ENCODE peak calls at places on chromosomes 12 and 14, in ten cellular contexts. X is Panc1; C is ascending aorta; B is stomach; Y is effector memory CD4-positive, alpha-beta T cell; W is Karpas-422; O is left lung; R is neural progenitor cell; J is RWPE2; D is H1. V is an unnamed sample.

GRCh38 chr14:105167303-105168092 is 1.1 kb downstream of the JAG2 start:
- DNase-seq in X (no peak), C (no peak), B (peak; percentile 33), Y (no peak), W (no peak), O (no peak), R (peak; percentile 66), J (no peak), D (no peak), V (no peak)

GRCh38 chr14:61140872-61141271 is 140.3 kb downstream of the TMEM30B start:
- DNase-seq in X (no peak), C (no peak), B (no peak), Y (no peak), W (no peak), O (no peak), R (no peak), J (no peak), D (no peak), V (no peak)

GRCh38 chr14:105952222-105952621 is 425.8 kb downstream of the TMEM121 start:
- DNase-seq in X (no peak), C (no peak), B (no peak), Y (no peak), W (no peak), O (no peak), R (no peak), J (no peak), D (no peak), V (no peak)

GRCh38 chr12:62891805-62892549 is 43.0 kb downstream of the PPM1H start:
- DNase-seq in X (no peak), C (no peak), B (no peak), Y (no peak), W (no peak), O (no peak), R (no peak), J (no peak), D (no peak), V (no peak)

GRCh38 chr14:24921903-24922302 is 128.0 kb downstream of the STXBP6 start:
- DNase-seq in X (no peak), C (no peak), B (no peak), Y (no peak), W (no peak), O (no peak), R (no peak), J (no peak), D (no peak), V (no peak)

GRCh38 chr12:56081393-56082347 is 1.7 kb downstream of the ERBB3 start:
- DNase-seq in X (no peak), C (no peak), B (peak; percentile 82), Y (no peak), W (peak; percentile 33), O (no peak), R (peak; percentile 18), J (no peak), D (no peak), V (no peak)

GRCh38 chr12:119841433-119842210 is 35.5 kb downstream of the CIT start:
- DNase-seq in X (no peak), C (no peak), B (no peak), Y (no peak), W (no peak), O (no peak), R (no peak), J (no peak), D (no peak), V (no peak)

GRCh38 chr14:103721334-103722120 is 5.9 kb downstream of the ZFYVE21 start:
- DNase-seq in X (no peak), C (peak; percentile 84), B (no peak), Y (no peak), W (no peak), O (no peak), R (no peak), J (no peak), D (no peak), V (no peak)

GRCh38 chr14:70784886-70785285 is 24.4 kb downstream of the MAP3K9 start:
- DNase-seq in X (no peak), C (no peak), B (no peak), Y (no peak), W (no peak), O (no peak), R (no peak), J (no peak), D (no peak), V (no peak)

GRCh38 chr12:41142376-41142775 is 45.7 kb upstream of the PDZRN4 start:
- DNase-seq in X (no peak), C (no peak), B (no peak), Y (no peak), W (no peak), O (no peak), R (no peak), J (no peak), D (no peak), V (no peak)

GRCh38 chr14:29805415-29806123 is 122.1 kb downstream of the PRKD1 start:
- DNase-seq in X (peak; percentile 30), C (peak; percentile 76), B (peak; percentile 73), Y (no peak), W (peak; percentile 36), O (peak; percentile 55), R (no peak), J (peak; percentile 38), D (no peak), V (no peak)

GRCh38 chr14:64841121-64841611 is 38.5 kb downstream of the SPTB start:
- DNase-seq in X (no peak), C (no peak), B (no peak), Y (no peak), W (no peak), O (no peak), R (peak; percentile 59), J (no peak), D (peak; percentile 21), V (no peak)

GRCh38 chr14:77302926-77303325 is 17.8 kb downstream of the POMT2 start:
- DNase-seq in X (no peak), C (no peak), B (no peak), Y (no peak), W (no peak), O (no peak), R (no peak), J (no peak), D (no peak), V (no peak)

GRCh38 chr14:22614240-22614799 is 16.2 kb downstream of the ABHD4 start:
- DNase-seq in X (no peak), C (peak; percentile 80), B (no peak), Y (no peak), W (no peak), O (no peak), R (peak; percentile 8), J (peak; percentile 88), D (no peak), V (no peak)

GRCh38 chr12:109459247-109459646 is 17.9 kb downstream of the KCTD10 start:
- DNase-seq in X (no peak), C (peak; percentile 59), B (no peak), Y (no peak), W (no peak), O (no peak), R (no peak), J (no peak), D (no peak), V (no peak)
- H3K4me1 ChIP-seq in X (peaks cover 31% of the 10 kb centered on the region), C (peaks cover 44% of the 10 kb centered on the region), B (peaks cover 68% of the 10 kb centered on the region), Y (no peaks in the 10 kb centered on the region), W (peaks cover 13% of the 10 kb centered on the region), O (peaks cover 53% of the 10 kb centered on the region), R (peaks cover 40% of the 10 kb centered on the region), J (peaks cover 31% of the 10 kb centered on the region), D (peaks cover 40% of the 10 kb centered on the region), V (peaks cover 29% of the 10 kb centered on the region)

GRCh38 chr12:87142346-87142745 is 886.2 kb upstream of the MGAT4C start:
- DNase-seq in X (no peak), C (no peak), B (no peak), Y (no peak), W (no peak), O (no peak), R (no peak), J (no peak), D (no peak), V (no peak)
- H3K4me1 ChIP-seq in X (no peaks in the 10 kb centered on the region), C (no peaks in the 10 kb centered on the region), B (no peaks in the 10 kb centered on the region), Y (no peaks in the 10 kb centered on the region), W (no peaks in the 10 kb centered on the region), O (no peaks in the 10 kb centered on the region), R (no peaks in the 10 kb centered on the region), J (no peaks in the 10 kb centered on the region), D (no peaks in the 10 kb centered on the region), V (no peaks in the 10 kb centered on the region)

GRCh38 chr14:75247286-75247922 is 31.2 kb upstream of the FOS start:
- DNase-seq in X (no peak), C (no peak), B (no peak), Y (peak; percentile 66), W (no peak), O (no peak), R (no peak), J (no peak), D (no peak), V (peak; percentile 86)

GRCh38 chr14:75249251-75249957 is 29.2 kb upstream of the FOS start:
- DNase-seq in X (no peak), C (peak; percentile 68), B (peak; percentile 59), Y (peak; percentile 86), W (peak; percentile 85), O (no peak), R (peak; percentile 21), J (no peak), D (no peak), V (peak; percentile 73)

GRCh38 chr14:75247939-75248338 is 30.7 kb upstream of the FOS start:
- DNase-seq in X (no peak), C (no peak), B (no peak), Y (no peak), W (no peak), O (no peak), R (no peak), J (no peak), D (no peak), V (no peak)

GRCh38 chr14:75244121-75244520 is 34.5 kb upstream of the FOS start:
- DNase-seq in X (no peak), C (no peak), B (no peak), Y (no peak), W (no peak), O (no peak), R (no peak), J (no peak), D (no peak), V (no peak)

DNA sequence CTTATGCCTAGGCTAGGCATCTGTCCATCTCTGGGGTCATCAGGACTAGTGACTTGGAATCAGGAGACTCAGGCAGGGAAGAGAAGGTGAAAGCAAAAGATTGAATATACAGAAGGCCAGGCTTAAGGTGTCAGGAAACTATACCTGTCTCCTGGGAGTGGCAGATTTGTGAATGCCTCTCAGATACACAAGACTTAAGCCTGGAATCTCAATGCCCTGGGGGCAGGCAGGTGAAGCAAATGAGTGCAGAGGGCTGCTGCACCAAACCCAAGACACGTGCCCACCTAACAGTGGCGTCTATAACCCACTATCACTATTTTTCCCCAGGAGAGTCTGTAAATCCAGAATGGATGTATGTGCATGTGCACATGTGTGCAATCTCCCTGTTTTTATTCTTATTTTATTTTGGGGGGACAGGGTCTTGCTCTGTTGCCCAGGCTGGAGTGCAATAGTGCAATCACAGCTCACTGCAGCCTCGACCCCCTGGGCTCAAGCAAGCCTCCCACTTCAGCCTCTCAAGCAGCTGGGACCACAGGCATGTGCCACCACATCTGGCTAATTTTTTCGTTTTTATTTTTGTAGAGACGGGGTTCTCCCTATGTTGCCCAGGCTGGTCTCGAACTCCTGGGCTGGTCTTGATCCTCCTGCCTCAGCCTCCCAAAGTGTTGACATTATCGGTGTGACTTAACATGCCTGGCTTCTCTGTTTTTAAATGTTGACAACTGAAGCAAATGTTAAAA is 31.9 kb upstream of the FOS start:
- DNase-seq in X (no peak), C (no peak), B (no peak), Y (no peak), W (no peak), O (no peak), R (no peak), J (no peak), D (no peak), V (no peak)
- H3K4me1 ChIP-seq in X (no peaks in the 10 kb centered on the region), C (no peaks in the 10 kb centered on the region), B (peaks cover 24% of the 10 kb centered on the region), Y (peaks cover 51% of the 10 kb centered on the region), W (peaks cover 20% of the 10 kb centered on the region), O (no peaks in the 10 kb centered on the region), R (peaks cover 4% of the 10 kb centered on the region), J (peaks cover 22% of the 10 kb centered on the region), D (peaks cover 2% of the 10 kb centered on the region), V (peaks cover 56% of the 10 kb centered on the region)

GRCh38 chr12:24861751-24862575 is 86.9 kb downstream of the BCAT1 start:
- DNase-seq in X (no peak), C (no peak), B (no peak), Y (no peak), W (no peak), O (no peak), R (no peak), J (no peak), D (no peak), V (no peak)
- H3K4me1 ChIP-seq in X (no peaks in the 10 kb centered on the region), C (no peaks in the 10 kb centered on the region), B (peaks cover 6% of the 10 kb centered on the region), Y (no peaks in the 10 kb centered on the region), W (no peaks in the 10 kb centered on the region), O (peaks cover 6% of the 10 kb centered on the region), R (peaks cover 5% of the 10 kb centered on the region), J (no peaks in the 10 kb centered on the region), D (no peaks in the 10 kb centered on the region), V (no peaks in the 10 kb centered on the region)